ENCODE peak calls at places on chromosomes 11 and 22, in four cellular contexts. K, S, V and X are unnamed samples.

GRCh38 chr11:7527029-7527428 is 13.2 kb downstream of the PPFIBP2 start:
- DNase-seq in K (no peak), S (no peak), V (no peak), X (no peak)

GRCh38 chr11:33543823-33544222 is 156.8 kb downstream of the C11orf91 start:
- DNase-seq in K (no peak), S (no peak), V (no peak), X (no peak)

GRCh38 chr11:17531071-17531817 is 13.0 kb downstream of the USH1C start:
- DNase-seq in K (no peak), S (no peak), V (no peak), X (no peak)

GRCh38 chr22:24426859-24427499 is 420 bp upstream of the ADORA2A start:
- DNase-seq in K (no peak), S (no peak), V (no peak), X (no peak)

GRCh38 chr11:130202009-130202817 is 42.6 kb downstream of the ST14 start:
- DNase-seq in K (no peak), S (no peak), V (no peak), X (no peak)

GRCh38 chr22:47716890-47717615 is 954.6 kb downstream of the TBC1D22A start:
- DNase-seq in K (no peak), S (no peak), V (no peak), X (no peak)

GRCh38 chr22:31139066-31139465 is 1.2 kb downstream of the PLA2G3 start:
- DNase-seq in K (no peak), S (no peak), V (no peak), X (no peak)

GRCh38 chr11:96155627-96156378 is 187.2 kb downstream of the MAML2 start:
- DNase-seq in K (peak; percentile 97), S (peak; percentile 73), V (peak; percentile 98), X (peak; percentile 64)

GRCh38 chr22:19149962-19150361 is at the start of gene GSC2:
- DNase-seq in K (no peak), S (no peak), V (no peak), X (no peak)

GRCh38 chr22:20268350-20269012 is 363 bp upstream of the RTN4R start:
- DNase-seq in K (no peak), S (peak; percentile 44), V (peak; percentile 35), X (peak; percentile 84)

GRCh38 chr11:123187670-123188507 is 7.2 kb downstream of the CLMP start:
- DNase-seq in K (no peak), S (no peak), V (peak; percentile 54), X (no peak)

GRCh38 chr22:33095661-33096060 is 37.5 kb upstream of the SYN3 start:
- DNase-seq in K (no peak), S (no peak), V (no peak), X (no peak)
- TF ChIP-seq CTCF in K (no peak), S (no peak), V (no peak), X (no peak)

GRCh38 chr11:63906585-63906984 is 10.4 kb downstream of the RCOR2 start:
- DNase-seq in K (no peak), S (no peak), V (peak; percentile 32), X (peak; percentile 74)
- TF ChIP-seq CTCF in K (peak; percentile 12), S (no peak), V (peak; percentile 14), X (peak; percentile 32)

DNA sequence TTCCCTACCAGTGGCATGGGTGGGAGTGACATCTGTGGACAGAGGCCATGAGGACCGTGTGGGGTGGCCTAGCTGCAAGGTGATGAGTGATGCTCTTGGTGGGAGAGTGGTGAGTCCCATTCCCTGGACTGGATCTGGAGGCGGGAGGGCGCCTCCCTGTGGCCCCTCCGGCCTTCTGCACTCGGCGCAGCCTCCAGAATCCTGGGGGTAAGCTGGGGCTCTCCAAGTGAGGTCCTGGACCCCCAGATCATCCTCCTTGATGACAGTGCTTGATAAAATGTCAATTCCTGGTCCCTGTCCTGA is 32.3 kb upstream of the PRR5 start:
- DNase-seq in K (no peak), S (no peak), V (peak; percentile 37), X (no peak)
- TF ChIP-seq CTCF in K (peak; percentile 46), S (no peak), V (peak; percentile 49), X (peak; percentile 40)

DNA sequence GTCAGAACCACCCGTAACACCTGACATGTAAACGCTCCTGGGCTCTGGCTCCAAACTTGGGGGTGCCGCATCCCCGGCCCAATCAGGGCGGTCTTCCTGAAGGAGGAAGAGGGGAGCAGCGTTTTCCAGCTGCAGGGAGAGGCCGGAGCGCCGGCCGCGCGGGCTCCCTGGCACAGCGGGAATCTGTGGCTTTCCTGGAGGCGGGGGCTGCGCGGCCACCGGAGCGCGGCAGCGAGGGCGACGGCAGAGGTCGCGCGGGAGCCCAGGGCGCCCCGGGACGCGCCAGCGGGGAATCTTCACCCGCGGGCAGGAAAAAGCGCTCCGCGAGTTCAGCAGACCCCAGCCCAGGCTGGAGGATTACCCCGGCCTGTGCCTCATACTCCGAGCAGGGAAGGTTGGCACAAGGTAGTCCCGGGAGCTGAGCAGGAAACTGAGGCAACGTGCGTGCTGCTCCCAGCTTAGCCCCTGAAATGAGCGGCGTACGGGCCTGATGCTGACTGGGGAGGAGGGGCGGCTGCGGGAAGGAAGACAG is 600 bp upstream of the ESAM start:
- DNase-seq in K (no peak), S (no peak), V (no peak), X (no peak)
- TF ChIP-seq CTCF in K (no peak), S (no peak), V (no peak), X (peak; percentile 12)

GRCh38 chr11:126188332-126189108 is 22.9 kb downstream of the RPUSD4 start:
- DNase-seq in K (no peak), S (no peak), V (no peak), X (peak; percentile 79)

GRCh38 chr11:126189109-126189929 is 22.1 kb downstream of the RPUSD4 start:
- DNase-seq in K (no peak), S (no peak), V (no peak), X (peak; percentile 82)

GRCh38 chr11:126186031-126186698 is 25.3 kb downstream of the RPUSD4 start:
- DNase-seq in K (no peak), S (no peak), V (no peak), X (no peak)

GRCh38 chr11:126185200-126186030 is 26.0 kb downstream of the RPUSD4 start:
- DNase-seq in K (no peak), S (no peak), V (no peak), X (no peak)

GRCh38 chr11:126186708-126187481 is 24.6 kb downstream of the RPUSD4 start:
- DNase-seq in K (no peak), S (no peak), V (no peak), X (no peak)
- TF ChIP-seq CTCF in K (peak; percentile 26), S (no peak), V (peak; percentile 9), X (peak; percentile 14)

GRCh38 chr11:119262668-119263351 is 54.1 kb downstream of the MCAM start:
- DNase-seq in K (no peak), S (no peak), V (peak; percentile 63), X (peak; percentile 31)
- TF ChIP-seq CTCF in K (no peak), S (no peak), V (peak; percentile 38), X (peak; percentile 24)

GRCh38 chr11:60700689-60701508 is 1.5 kb downstream of the MS4A8 start:
- DNase-seq in K (no peak), S (peak; percentile 33), V (peak; percentile 11), X (peak; percentile 49)
- TF ChIP-seq CTCF in K (peak; percentile 40), S (peak; percentile 18), V (peak; percentile 29), X (peak; percentile 56)

DNA sequence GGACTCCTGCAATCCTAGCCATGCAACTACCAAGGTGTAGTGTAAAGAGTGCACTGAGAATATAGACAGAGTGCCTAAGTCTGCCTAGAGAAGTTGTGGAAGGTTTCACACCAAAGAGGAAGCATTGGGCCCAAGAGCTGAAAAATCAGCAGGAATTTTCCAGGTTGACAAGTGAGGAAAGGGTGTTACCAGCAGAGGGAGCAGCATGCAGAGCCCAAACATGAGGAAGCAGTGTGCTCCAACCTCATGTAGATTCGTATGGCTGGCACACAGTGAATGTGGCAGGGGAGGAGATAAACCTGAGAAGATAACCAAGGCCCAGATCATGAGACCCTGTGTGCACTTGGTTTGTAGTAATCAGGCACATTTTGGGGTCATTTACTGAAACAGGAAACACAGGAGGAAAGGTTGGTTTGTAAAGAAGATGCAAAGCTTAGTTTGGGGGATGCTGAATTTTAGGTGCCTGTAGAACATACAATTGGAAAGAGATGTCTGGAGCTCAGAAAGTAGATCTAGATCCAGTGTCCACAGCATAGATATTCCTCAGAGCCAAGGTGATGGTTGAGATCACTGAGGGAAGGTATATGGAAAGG is 1.7 kb downstream of the HPX start:
- DNase-seq in K (peak; percentile 27), S (peak; percentile 36), V (peak; percentile 70), X (no peak)
- TF ChIP-seq CTCF in K (peak; percentile 77), S (peak; percentile 55), V (peak; percentile 94), X (peak; percentile 52)

DNA sequence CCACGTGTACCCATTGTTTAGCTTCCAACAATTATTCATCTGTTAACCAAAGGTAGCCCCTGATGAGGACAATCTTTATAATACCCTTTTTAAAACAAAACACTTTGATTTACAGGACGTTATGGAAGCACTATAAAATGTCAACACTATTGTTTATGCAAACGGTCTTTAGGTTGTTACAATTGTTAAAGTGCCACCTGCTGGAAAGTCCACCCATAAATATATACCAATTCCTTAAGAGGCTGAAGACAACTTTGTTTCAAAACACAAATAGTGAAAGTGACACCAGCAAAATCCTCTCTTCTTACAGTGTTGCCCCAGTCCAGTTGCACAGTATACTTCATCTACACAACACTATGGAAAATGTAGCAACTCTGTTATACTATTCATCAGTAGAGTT is 68.9 kb upstream of the SLN start:
- DNase-seq in K (no peak), S (no peak), V (no peak), X (no peak)
- TF ChIP-seq CTCF in K (no peak), S (no peak), V (peak; percentile 2), X (no peak)